ENCODE peak calls at places on chromosomes 7 and 10, in eight cellular contexts. B is activated naive CD4-positive, alpha-beta T cell; R is HCT116; V is AG20443; W is glutamatergic neuron; Y is RPMI8226; T is fibroblast of lung; C is heart right ventricle. Z is an unnamed sample.

GRCh38 chr10:52454476-52454875 is 140.4 kb downstream of the DKK1 start:
- DNase-seq in Y (no peak), C (no peak), T (no peak), W (no peak), V (no peak), B (no peak), R (no peak), Z (no peak)

GRCh38 chr7:4214501-4215155 is 467.5 kb upstream of the FOXK1 start:
- DNase-seq in T (no peak), V (no peak), C (no peak), Y (no peak), W (no peak), R (no peak), B (no peak), Z (no peak)

GRCh38 chr10:97109562-97109961 is 76.2 kb downstream of the SLIT1 start:
- DNase-seq in V (no peak), R (no peak), Y (peak), B (no peak), C (no peak), T (no peak), W (no peak), Z (no peak)

GRCh38 chr10:44863344-44864041 is 47.6 kb upstream of the TMEM72 start:
- DNase-seq in V (no peak), Y (no peak), T (peak), W (no peak), C (no peak), B (no peak), R (no peak), Z (no peak)

GRCh38 chr7:45919947-45920542 is 1.0 kb downstream of the IGFBP3 start:
- DNase-seq in R (no peak), Y (peak), T (peak), W (no peak), C (no peak), B (no peak), V (no peak), Z (no peak)

GRCh38 chr10:93465806-93466675 is 16.1 kb downstream of the MYOF start:
- DNase-seq in Y (peak), T (peak), R (peak), C (peak), B (no peak), V (peak), W (no peak), Z (peak)

GRCh38 chr10:77553966-77554365 is 83.6 kb downstream of the KCNMA1 start:
- DNase-seq in T (peak), W (no peak), B (no peak), C (no peak), Y (no peak), R (no peak), V (no peak), Z (no peak)

GRCh38 chr7:107179326-107180163 is 10.7 kb downstream of the HBP1 start:
- DNase-seq in C (no peak), Y (no peak), T (peak), W (no peak), R (peak), V (no peak), B (no peak), Z (no peak)

GRCh38 chr10:125707852-125708468 is 11.5 kb upstream of the EDRF1 start:
- DNase-seq in R (peak), Y (no peak), W (no peak), T (peak), B (no peak), V (peak), C (no peak), Z (peak)

GRCh38 chr10:101301111-101301731 is 52.7 kb upstream of the BTRC start:
- DNase-seq in Y (peak), V (no peak), R (peak), B (no peak), T (no peak), C (no peak), W (no peak), Z (peak)

GRCh38 chr10:47420305-47421056 is 36.4 kb upstream of the ZNF488 start:
- DNase-seq in W (no peak), R (no peak), C (no peak), B (no peak), T (no peak), V (no peak), Y (no peak), Z (no peak)

GRCh38 chr7:140924019-140924820 is 509 bp downstream of the BRAF start:
- DNase-seq in Y (peak), B (peak), R (peak), V (peak), C (peak), T (peak), W (peak), Z (peak)

GRCh38 chr10:69124558-69125121 is 662 bp downstream of the VPS26A start:
- DNase-seq in Y (peak), V (peak), R (peak), W (peak), C (peak), B (peak), T (peak), Z (peak)

GRCh38 chr10:131314799-131315198 is 3.3 kb upstream of the TCERG1L start:
- DNase-seq in B (no peak), R (no peak), C (no peak), T (no peak), W (no peak), Y (no peak), V (no peak), Z (no peak)

GRCh38 chr10:132523561-132524442 is 13.8 kb upstream of the INPP5A start:
- DNase-seq in V (no peak), R (no peak), W (no peak), C (peak), Y (no peak), B (no peak), T (no peak), Z (no peak)

GRCh38 chr10:88913157-88913556 is 33.1 kb downstream of the STAMBPL1 start:
- DNase-seq in Y (no peak), C (no peak), W (peak), B (no peak), V (no peak), T (no peak), R (no peak), Z (peak)

GRCh38 chr10:79358811-79359210 is 11.5 kb downstream of the PPIF start:
- DNase-seq in V (no peak), T (no peak), W (no peak), C (no peak), Y (no peak), R (no peak), B (no peak), Z (no peak)